ENCODE peak calls at places on chromosomes 11 and 22, in eight cellular contexts. M, B, S, K, T, U, Y and I are unnamed samples.

GRCh38 chr11:78381867-78382266 is 35.8 kb downstream of the GAB2 start:
- DNase-seq in K (no peak), M (no peak), U (no peak), T (no peak), Y (no peak), B (no peak), S (no peak), I (no peak)

GRCh38 chr11:76236092-76237026 is 30.1 kb upstream of the WNT11 start:
- DNase-seq in B (peak; percentile 85), T (peak; percentile 54), M (peak; percentile 93), K (peak; percentile 16), U (peak; percentile 57), S (peak; percentile 86), Y (no peak), I (no peak)

GRCh38 chr11:22878604-22879003 is 18.3 kb upstream of the CCDC179 start:
- DNase-seq in M (no peak), S (no peak), T (no peak), U (no peak), K (no peak), B (no peak), Y (no peak), I (no peak)

GRCh38 chr22:49959782-49960158 is 802 bp upstream of the PIM3 start:
- DNase-seq in K (no peak), B (peak; percentile 65), M (no peak), S (peak; percentile 81), T (no peak), U (peak; percentile 49), Y (no peak), I (no peak)

GRCh38 chr22:44181033-44181911 is 547 bp downstream of the PARVG start:
- DNase-seq in M (no peak), Y (no peak), B (no peak), T (peak; percentile 63), U (peak; percentile 46), K (no peak), S (no peak), I (no peak)

GRCh38 chr22:17912942-17913704 is 111.2 kb downstream of the MICAL3 start:
- DNase-seq in Y (no peak), T (no peak), M (no peak), K (no peak), S (peak; percentile 33), B (peak; percentile 28), U (no peak), I (no peak)

GRCh38 chr11:33899383-33900037 is 7.6 kb upstream of the LMO2 start:
- DNase-seq in U (peak; percentile 86), S (peak; percentile 92), B (peak; percentile 93), K (peak; percentile 43), Y (no peak), T (no peak), M (peak; percentile 29), I (peak; percentile 93)

GRCh38 chr11:126561327-126561893 is 205.9 kb downstream of the ST3GAL4 start:
- DNase-seq in Y (peak; percentile 86), U (peak; percentile 61), S (no peak), B (peak; percentile 66), M (peak; percentile 92), T (no peak), K (no peak), I (no peak)

GRCh38 chr11:122422707-122423106 is 232.8 kb upstream of the UBASH3B start:
- DNase-seq in B (peak; percentile 22), T (no peak), Y (no peak), U (peak; percentile 72), S (no peak), M (no peak), K (no peak), I (no peak)

GRCh38 chr11:64227405-64227956 is 1.4 kb downstream of the NUDT22 start:
- DNase-seq in U (peak; percentile 27), Y (no peak), K (no peak), S (peak; percentile 64), B (no peak), T (no peak), M (no peak), I (no peak)

GRCh38 chr11:57584341-57584740 is 13.1 kb upstream of the SERPING1 start:
- DNase-seq in Y (no peak), S (no peak), T (no peak), U (no peak), B (no peak), M (peak; percentile 52), K (no peak), I (no peak)

DNA sequence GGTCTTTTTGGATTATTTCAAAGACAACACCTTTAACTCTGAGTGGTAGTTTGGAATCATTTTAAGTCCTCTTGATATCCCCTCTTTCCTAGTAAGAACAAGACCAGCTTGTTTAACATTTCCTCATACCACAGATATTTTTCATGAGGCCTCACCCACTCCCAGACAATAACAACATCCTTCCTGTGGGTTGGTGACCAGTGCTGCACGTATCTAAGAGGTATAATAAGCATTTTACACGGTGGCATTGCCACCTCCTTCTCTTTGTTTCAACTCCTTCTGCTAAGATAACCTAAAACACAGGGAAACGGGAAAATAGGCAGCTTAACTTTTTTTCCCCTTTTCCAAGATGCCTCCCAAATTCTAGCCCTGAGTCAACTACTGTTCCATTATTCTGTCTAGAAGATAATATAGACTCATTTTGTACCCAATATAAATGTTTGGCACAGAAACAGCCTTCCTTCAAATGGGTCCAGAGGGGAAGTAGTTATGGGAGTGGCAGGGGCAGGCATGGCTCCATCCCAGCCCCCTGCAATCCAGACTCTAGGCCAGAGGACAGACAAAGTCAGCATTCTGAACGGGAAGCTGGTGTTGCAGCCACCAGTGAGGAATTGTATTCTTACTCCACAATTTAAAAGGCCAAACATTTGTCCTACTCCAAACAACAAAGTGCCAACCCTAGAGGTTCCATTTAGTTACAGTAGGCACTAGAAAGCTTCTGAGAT is 28.5 kb downstream of the MAML2 start:
- DNase-seq in T (peak; percentile 64), B (peak; percentile 66), K (peak; percentile 48), M (no peak), S (no peak), Y (no peak), U (peak; percentile 92), I (no peak)
- H3K4me1 ChIP-seq in T (peaks cover 81% of the 10 kb centered on the region), B (peaks cover 94% of the 10 kb centered on the region), K (peaks cover 54% of the 10 kb centered on the region), M (peaks cover 3% of the 10 kb centered on the region), S (no peaks in the 10 kb centered on the region), Y (peaks cover 3% of the 10 kb centered on the region), U (peaks cover 34% of the 10 kb centered on the region), I (peaks cover 76% of the 10 kb centered on the region)

GRCh38 chr11:72777755-72778278 is 16.0 kb downstream of the STARD10 start:
- DNase-seq in B (no peak), T (no peak), S (no peak), M (no peak), Y (no peak), U (no peak), K (no peak), I (no peak)

GRCh38 chr11:72776117-72776843 is 17.6 kb downstream of the STARD10 start:
- DNase-seq in M (no peak), Y (no peak), K (no peak), T (no peak), S (no peak), U (no peak), B (no peak), I (no peak)

GRCh38 chr11:72778535-72779494 is 15.0 kb downstream of the STARD10 start:
- DNase-seq in U (no peak), Y (no peak), K (no peak), T (no peak), M (no peak), S (no peak), B (no peak), I (no peak)

GRCh38 chr11:72775288-72776110 is 18.3 kb downstream of the STARD10 start:
- DNase-seq in K (no peak), Y (no peak), S (no peak), B (no peak), U (no peak), T (no peak), M (no peak), I (no peak)

GRCh38 chr11:72776844-72777754 is 16.7 kb downstream of the STARD10 start:
- DNase-seq in B (no peak), U (no peak), S (no peak), T (no peak), Y (no peak), M (no peak), K (no peak), I (no peak)
- H3K27ac ChIP-seq in B (no peak overlapping the region), U (no peak overlapping the region), S (no peak overlapping the region), T (no peak overlapping the region), Y (no peak overlapping the region), M (no peak overlapping the region), K (no peak overlapping the region), I (no peak overlapping the region)

GRCh38 chr22:36322602-36322915 is 65.2 kb downstream of the MYH9 start:
- DNase-seq in T (no peak), S (no peak), M (no peak), Y (no peak), B (no peak), K (no peak), U (no peak), I (no peak)

GRCh38 chr22:36325163-36326031 is 62.4 kb downstream of the MYH9 start:
- DNase-seq in M (no peak), Y (no peak), S (peak; percentile 93), T (peak; percentile 83), K (no peak), B (peak; percentile 89), U (peak; percentile 99), I (no peak)

GRCh38 chr22:36323855-36324331 is 63.9 kb downstream of the MYH9 start:
- DNase-seq in Y (no peak), K (no peak), U (peak; percentile 74), T (peak; percentile 75), B (peak; percentile 83), S (no peak), M (no peak), I (no peak)

GRCh38 chr22:36323182-36323854 is 64.4 kb downstream of the MYH9 start:
- DNase-seq in M (no peak), U (peak; percentile 81), B (peak; percentile 82), K (no peak), S (peak; percentile 97), T (no peak), Y (no peak), I (no peak)

GRCh38 chr22:36324414-36324813 is 63.4 kb downstream of the MYH9 start:
- DNase-seq in K (no peak), B (peak; percentile 46), Y (no peak), T (no peak), S (no peak), M (no peak), U (no peak), I (no peak)
- H3K4me3 ChIP-seq in K (no peak overlapping the region), B (peak overlapping the region; percentile 11), Y (no peak overlapping the region), T (no peak overlapping the region), S (no peak overlapping the region), M (no peak overlapping the region), U (no peak overlapping the region), I (no peak overlapping the region)

DNA sequence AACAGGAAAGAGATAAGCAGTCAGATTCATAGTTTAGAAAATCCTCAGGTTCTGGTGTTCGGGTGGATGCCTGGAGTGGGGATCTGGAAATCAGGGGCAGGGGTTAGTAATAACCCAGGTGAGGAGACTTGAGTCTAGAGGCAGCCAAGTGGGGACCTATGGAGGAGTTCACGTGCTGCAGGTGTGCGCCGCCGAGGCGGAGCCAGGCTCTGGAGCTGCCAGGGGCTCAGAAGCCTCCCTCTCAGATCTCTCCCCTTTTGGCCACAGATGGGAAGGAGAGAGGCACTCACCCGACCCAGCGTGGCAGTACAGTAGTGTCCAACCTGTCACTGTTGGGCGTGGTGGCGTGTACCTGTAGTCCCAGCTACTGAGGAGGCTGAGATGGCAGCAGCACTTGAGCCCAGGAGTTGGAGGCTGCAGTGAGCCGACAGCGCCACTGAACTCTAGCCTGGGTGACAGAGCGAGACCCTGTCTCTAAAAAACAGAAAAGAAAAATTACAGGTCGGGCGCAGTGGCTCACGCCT is 27.5 kb downstream of the TXN2 start:
- DNase-seq in M (no peak), S (no peak), U (no peak), Y (no peak), B (no peak), T (no peak), K (no peak), I (no peak)
- H3K4me1 ChIP-seq in M (peaks cover 7% of the 10 kb centered on the region), S (no peaks in the 10 kb centered on the region), U (peaks cover 16% of the 10 kb centered on the region), Y (peaks cover 15% of the 10 kb centered on the region), B (peaks cover 7% of the 10 kb centered on the region), T (peaks cover 32% of the 10 kb centered on the region), K (peaks cover 48% of the 10 kb centered on the region), I (peaks cover 52% of the 10 kb centered on the region)